ENCODE peak calls at places on chromosomes 3 and 15, in nine cellular contexts. One of them, this sample, is unnamed.

GRCh38 chr3:57048052-57048671 is 12.3 kb upstream of the SPATA12 start:
- DNase-seq in HFFc6: no peak
- DNase-seq in activated naive CD4-positive, alpha-beta T cell: no peak
- DNase-seq in SJSA1: no peak
- DNase-seq in pulmonary artery endothelial cell: no peak
- DNase-seq in GM13977: no peak
- DNase-seq in right lobe of liver: no peak
- DNase-seq in effector CD8-positive, alpha-beta T cell: no peak
- DNase-seq in stimulated activated naive CD4-positive, alpha-beta T cell: no peak
- DNase-seq in this sample: no peak

GRCh38 chr3:62421275-62421674 is 47.9 kb upstream of the FEZF2 start:
- DNase-seq in HFFc6: no peak
- DNase-seq in activated naive CD4-positive, alpha-beta T cell: no peak
- DNase-seq in SJSA1: no peak
- DNase-seq in pulmonary artery endothelial cell: no peak
- DNase-seq in GM13977: no peak
- DNase-seq in right lobe of liver: no peak
- DNase-seq in effector CD8-positive, alpha-beta T cell: no peak
- DNase-seq in stimulated activated naive CD4-positive, alpha-beta T cell: no peak
- DNase-seq in this sample: no peak

GRCh38 chr15:100245855-100246254 is 95.9 kb downstream of the ADAMTS17 start:
- DNase-seq in HFFc6: no peak
- DNase-seq in activated naive CD4-positive, alpha-beta T cell: no peak
- DNase-seq in SJSA1: no peak
- DNase-seq in pulmonary artery endothelial cell: no peak
- DNase-seq in GM13977: no peak
- DNase-seq in right lobe of liver: no peak
- DNase-seq in effector CD8-positive, alpha-beta T cell: no peak
- DNase-seq in stimulated activated naive CD4-positive, alpha-beta T cell: no peak
- DNase-seq in this sample: no peak

GRCh38 chr3:110814170-110815007 is 257.2 kb upstream of the NECTIN3 start:
- DNase-seq in HFFc6: peak; percentile 90
- DNase-seq in activated naive CD4-positive, alpha-beta T cell: no peak
- DNase-seq in SJSA1: peak; percentile 95
- DNase-seq in pulmonary artery endothelial cell: no peak
- DNase-seq in GM13977: peak; percentile 10
- DNase-seq in right lobe of liver: no peak
- DNase-seq in effector CD8-positive, alpha-beta T cell: no peak
- DNase-seq in stimulated activated naive CD4-positive, alpha-beta T cell: no peak
- DNase-seq in this sample: no peak

GRCh38 chr3:189909573-189909972 is 211.1 kb downstream of the P3H2 start:
- DNase-seq in HFFc6: no peak
- DNase-seq in activated naive CD4-positive, alpha-beta T cell: no peak
- DNase-seq in SJSA1: no peak
- DNase-seq in pulmonary artery endothelial cell: no peak
- DNase-seq in GM13977: no peak
- DNase-seq in right lobe of liver: no peak
- DNase-seq in effector CD8-positive, alpha-beta T cell: no peak
- DNase-seq in stimulated activated naive CD4-positive, alpha-beta T cell: no peak
- DNase-seq in this sample: no peak

GRCh38 chr3:12350151-12350813 is 61.4 kb downstream of the PPARG start:
- DNase-seq in HFFc6: no peak
- DNase-seq in activated naive CD4-positive, alpha-beta T cell: no peak
- DNase-seq in SJSA1: no peak
- DNase-seq in pulmonary artery endothelial cell: peak; percentile 78
- DNase-seq in GM13977: no peak
- DNase-seq in right lobe of liver: no peak
- DNase-seq in effector CD8-positive, alpha-beta T cell: no peak
- DNase-seq in stimulated activated naive CD4-positive, alpha-beta T cell: no peak
- DNase-seq in this sample: no peak

GRCh38 chr15:53059273-53060043 is 269.3 kb upstream of the ONECUT1 start:
- DNase-seq in HFFc6: no peak
- DNase-seq in activated naive CD4-positive, alpha-beta T cell: no peak
- DNase-seq in SJSA1: no peak
- DNase-seq in pulmonary artery endothelial cell: no peak
- DNase-seq in GM13977: no peak
- DNase-seq in right lobe of liver: peak; percentile 34
- DNase-seq in effector CD8-positive, alpha-beta T cell: no peak
- DNase-seq in stimulated activated naive CD4-positive, alpha-beta T cell: no peak
- DNase-seq in this sample: no peak

GRCh38 chr3:30539214-30539613 is 67.2 kb upstream of the TGFBR2 start:
- DNase-seq in HFFc6: no peak
- DNase-seq in activated naive CD4-positive, alpha-beta T cell: no peak
- DNase-seq in SJSA1: no peak
- DNase-seq in pulmonary artery endothelial cell: no peak
- DNase-seq in GM13977: no peak
- DNase-seq in right lobe of liver: no peak
- DNase-seq in effector CD8-positive, alpha-beta T cell: no peak
- DNase-seq in stimulated activated naive CD4-positive, alpha-beta T cell: no peak
- DNase-seq in this sample: no peak

GRCh38 chr3:42846682-42847522 is 28.8 kb downstream of the CYP8B1 start:
- DNase-seq in HFFc6: no peak
- DNase-seq in activated naive CD4-positive, alpha-beta T cell: no peak
- DNase-seq in SJSA1: no peak
- DNase-seq in pulmonary artery endothelial cell: no peak
- DNase-seq in GM13977: peak; percentile 41
- DNase-seq in right lobe of liver: peak; percentile 55
- DNase-seq in effector CD8-positive, alpha-beta T cell: no peak
- DNase-seq in stimulated activated naive CD4-positive, alpha-beta T cell: no peak
- DNase-seq in this sample: no peak

GRCh38 chr3:106765342-106765741 is 611.9 kb upstream of the CCDC54 start:
- DNase-seq in HFFc6: peak; percentile 70
- DNase-seq in activated naive CD4-positive, alpha-beta T cell: no peak
- DNase-seq in SJSA1: peak; percentile 77
- DNase-seq in pulmonary artery endothelial cell: no peak
- DNase-seq in GM13977: no peak
- DNase-seq in right lobe of liver: no peak
- DNase-seq in effector CD8-positive, alpha-beta T cell: no peak
- DNase-seq in stimulated activated naive CD4-positive, alpha-beta T cell: no peak
- DNase-seq in this sample: no peak

GRCh38 chr3:186025161-186025560 is 83.7 kb downstream of the ETV5 start:
- DNase-seq in HFFc6: peak; percentile 15
- DNase-seq in activated naive CD4-positive, alpha-beta T cell: no peak
- DNase-seq in SJSA1: no peak
- DNase-seq in pulmonary artery endothelial cell: no peak
- DNase-seq in GM13977: no peak
- DNase-seq in right lobe of liver: no peak
- DNase-seq in effector CD8-positive, alpha-beta T cell: no peak
- DNase-seq in stimulated activated naive CD4-positive, alpha-beta T cell: no peak
- DNase-seq in this sample: no peak

GRCh38 chr15:39598958-39599845 is 18.3 kb downstream of the THBS1 start:
- DNase-seq in HFFc6: peak; percentile 70
- DNase-seq in activated naive CD4-positive, alpha-beta T cell: no peak
- DNase-seq in SJSA1: peak; percentile 43
- DNase-seq in pulmonary artery endothelial cell: peak; percentile 66
- DNase-seq in GM13977: no peak
- DNase-seq in right lobe of liver: no peak
- DNase-seq in effector CD8-positive, alpha-beta T cell: no peak
- DNase-seq in stimulated activated naive CD4-positive, alpha-beta T cell: no peak
- DNase-seq in this sample: no peak

GRCh38 chr15:35507932-35508638 is 37.9 kb downstream of the DPH6 start:
- DNase-seq in HFFc6: no peak
- DNase-seq in activated naive CD4-positive, alpha-beta T cell: no peak
- DNase-seq in SJSA1: no peak
- DNase-seq in pulmonary artery endothelial cell: no peak
- DNase-seq in GM13977: no peak
- DNase-seq in right lobe of liver: no peak
- DNase-seq in effector CD8-positive, alpha-beta T cell: no peak
- DNase-seq in stimulated activated naive CD4-positive, alpha-beta T cell: no peak
- DNase-seq in this sample: no peak

GRCh38 chr3:180391001-180391400 is 211.0 kb upstream of the TTC14 start:
- DNase-seq in HFFc6: no peak
- DNase-seq in activated naive CD4-positive, alpha-beta T cell: no peak
- DNase-seq in SJSA1: no peak
- DNase-seq in pulmonary artery endothelial cell: no peak
- DNase-seq in GM13977: no peak
- DNase-seq in right lobe of liver: no peak
- DNase-seq in effector CD8-positive, alpha-beta T cell: no peak
- DNase-seq in stimulated activated naive CD4-positive, alpha-beta T cell: no peak
- DNase-seq in this sample: no peak

GRCh38 chr3:104723000-104723399 is 643.7 kb upstream of the ALCAM start:
- DNase-seq in HFFc6: no peak
- DNase-seq in activated naive CD4-positive, alpha-beta T cell: no peak
- DNase-seq in SJSA1: no peak
- DNase-seq in pulmonary artery endothelial cell: no peak
- DNase-seq in GM13977: no peak
- DNase-seq in right lobe of liver: no peak
- DNase-seq in effector CD8-positive, alpha-beta T cell: no peak
- DNase-seq in stimulated activated naive CD4-positive, alpha-beta T cell: no peak
- DNase-seq in this sample: no peak

GRCh38 chr3:46208167-46208704 is at the start of gene CCR1:
- DNase-seq in HFFc6: peak; percentile 34
- DNase-seq in activated naive CD4-positive, alpha-beta T cell: no peak
- DNase-seq in SJSA1: peak; percentile 42
- DNase-seq in pulmonary artery endothelial cell: no peak
- DNase-seq in GM13977: peak; percentile 45
- DNase-seq in right lobe of liver: no peak
- DNase-seq in effector CD8-positive, alpha-beta T cell: no peak
- DNase-seq in stimulated activated naive CD4-positive, alpha-beta T cell: no peak
- DNase-seq in this sample: peak; percentile 35

GRCh38 chr3:71305246-71306206 is 278.0 kb downstream of the FOXP1 start:
- DNase-seq in HFFc6: no peak
- DNase-seq in activated naive CD4-positive, alpha-beta T cell: no peak
- DNase-seq in SJSA1: peak; percentile 46
- DNase-seq in pulmonary artery endothelial cell: no peak
- DNase-seq in GM13977: no peak
- DNase-seq in right lobe of liver: peak; percentile 35
- DNase-seq in effector CD8-positive, alpha-beta T cell: no peak
- DNase-seq in stimulated activated naive CD4-positive, alpha-beta T cell: peak; percentile 39
- DNase-seq in this sample: no peak

GRCh38 chr3:64548200-64548889 is 139.5 kb downstream of the ADAMTS9 start:
- DNase-seq in HFFc6: no peak
- DNase-seq in activated naive CD4-positive, alpha-beta T cell: no peak
- DNase-seq in SJSA1: no peak
- DNase-seq in pulmonary artery endothelial cell: no peak
- DNase-seq in GM13977: no peak
- DNase-seq in right lobe of liver: peak; percentile 60
- DNase-seq in effector CD8-positive, alpha-beta T cell: no peak
- DNase-seq in stimulated activated naive CD4-positive, alpha-beta T cell: no peak
- DNase-seq in this sample: no peak

GRCh38 chr3:107239703-107240102 is 137.5 kb upstream of the CCDC54 start:
- DNase-seq in HFFc6: no peak
- DNase-seq in activated naive CD4-positive, alpha-beta T cell: no peak
- DNase-seq in SJSA1: no peak
- DNase-seq in pulmonary artery endothelial cell: no peak
- DNase-seq in GM13977: no peak
- DNase-seq in right lobe of liver: no peak
- DNase-seq in effector CD8-positive, alpha-beta T cell: no peak
- DNase-seq in stimulated activated naive CD4-positive, alpha-beta T cell: no peak
- DNase-seq in this sample: no peak

GRCh38 chr3:72904156-72904555 is 16.3 kb downstream of the GXYLT2 start:
- DNase-seq in HFFc6: no peak
- DNase-seq in activated naive CD4-positive, alpha-beta T cell: no peak
- DNase-seq in SJSA1: no peak
- DNase-seq in pulmonary artery endothelial cell: no peak
- DNase-seq in GM13977: no peak
- DNase-seq in right lobe of liver: no peak
- DNase-seq in effector CD8-positive, alpha-beta T cell: no peak
- DNase-seq in stimulated activated naive CD4-positive, alpha-beta T cell: no peak
- DNase-seq in this sample: no peak